ENCODE peak calls at places on chromosome 3, in seven cellular contexts. E is ELR; C is stimulated activated naive CD8-positive, alpha-beta T cell treated with anti-CD3 and anti-CD28 coated beads, Interleukin-15, Interleukin-2, amounts not matched to agents 100 U/mL and 50 U/mL, for 24 hours; F is hypothalamus; R is nephron progenitor cell; U is brain microvascular endothelial cell; O is activated T-cell treated with anti-CD3 and anti-CD28 coated beads, Interleukin-2, amount 50 U/mL, for 1 hour. T is an unnamed sample.

GRCh38 chr3:126706631-126707030 is 2.6 kb downstream of the CHCHD6 start:
- DNase-seq in R (no peak), C (no peak), E (no peak), U (no peak), F (no peak), O (no peak), T (no peak)

GRCh38 chr3:134093906-134094305 is 64.2 kb upstream of the SLCO2A1 start:
- DNase-seq in C (no peak), U (no peak), F (no peak), R (no peak), E (peak; percentile 76), O (no peak), T (no peak)

GRCh38 chr3:9884555-9885165 is 4.6 kb upstream of the CIDEC start:
- DNase-seq in E (peak; percentile 93), U (peak; percentile 92), F (no peak), R (no peak), O (no peak), C (no peak), T (no peak)

GRCh38 chr3:16067837-16068471 is 106.5 kb upstream of the GALNT15 start:
- DNase-seq in U (no peak), F (no peak), C (no peak), R (no peak), O (no peak), E (peak; percentile 96), T (no peak)

GRCh38 chr3:140349938-140350337 is 327.9 kb upstream of the TRIM42 start:
- DNase-seq in U (no peak), R (no peak), C (no peak), F (no peak), O (no peak), E (no peak), T (no peak)

GRCh38 chr3:117355566-117355965 is 646.0 kb downstream of the TUSC7 start:
- DNase-seq in E (peak; percentile 0), C (no peak), F (no peak), R (peak; percentile 13), O (no peak), U (no peak), T (no peak)

GRCh38 chr3:19467761-19468160 is 319.5 kb downstream of the KCNH8 start:
- DNase-seq in F (no peak), C (no peak), O (no peak), U (no peak), E (no peak), R (no peak), T (no peak)

GRCh38 chr3:122469659-122470058 is 45.1 kb downstream of the KPNA1 start:
- DNase-seq in E (no peak), U (no peak), O (no peak), F (no peak), R (no peak), C (no peak), T (no peak)

GRCh38 chr3:41653575-41654239 is 308.2 kb downstream of the ULK4 start:
- DNase-seq in R (no peak), F (no peak), C (no peak), E (no peak), O (no peak), U (peak; percentile 7), T (no peak)